ENCODE peak calls at places on chromosomes 11 and 22, in five cellular contexts. One of them, this sample, is unnamed.

GRCh38 chr11:79182794-79183193 is 258.0 kb downstream of the TENM4 start:
- DNase-seq in NCI-H2081 treated with DMSO at 0.1 percent for 48 hours: no peak
- DNase-seq in frontal cortex: no peak
- DNase-seq in stimulated activated naive CD8-positive, alpha-beta T cell treated with anti-CD3 and anti-CD28 coated beads, Interleukin-15, amount 100 ng/mL, for 72 hours: no peak
- DNase-seq in A549: no peak
- DNase-seq in this sample: no peak

GRCh38 chr11:63490551-63491239 is at the start of gene PLAAT5:
- DNase-seq in NCI-H2081 treated with DMSO at 0.1 percent for 48 hours: no peak
- DNase-seq in frontal cortex: peak
- DNase-seq in stimulated activated naive CD8-positive, alpha-beta T cell treated with anti-CD3 and anti-CD28 coated beads, Interleukin-15, amount 100 ng/mL, for 72 hours: peak
- DNase-seq in A549: no peak
- DNase-seq in this sample: no peak

GRCh38 chr22:49795521-49795920 is 32.2 kb downstream of the BRD1 start:
- DNase-seq in NCI-H2081 treated with DMSO at 0.1 percent for 48 hours: no peak
- DNase-seq in frontal cortex: no peak
- DNase-seq in stimulated activated naive CD8-positive, alpha-beta T cell treated with anti-CD3 and anti-CD28 coated beads, Interleukin-15, amount 100 ng/mL, for 72 hours: no peak
- DNase-seq in A549: no peak
- DNase-seq in this sample: no peak

GRCh38 chr11:56513280-56513679 is 22.1 kb upstream of the OR5M8 start:
- DNase-seq in NCI-H2081 treated with DMSO at 0.1 percent for 48 hours: no peak
- DNase-seq in frontal cortex: no peak
- DNase-seq in stimulated activated naive CD8-positive, alpha-beta T cell treated with anti-CD3 and anti-CD28 coated beads, Interleukin-15, amount 100 ng/mL, for 72 hours: no peak
- DNase-seq in A549: no peak
- DNase-seq in this sample: no peak

GRCh38 chr22:46614070-46614931 is 5.9 kb upstream of the GRAMD4 start:
- DNase-seq in NCI-H2081 treated with DMSO at 0.1 percent for 48 hours: no peak
- DNase-seq in frontal cortex: no peak
- DNase-seq in stimulated activated naive CD8-positive, alpha-beta T cell treated with anti-CD3 and anti-CD28 coated beads, Interleukin-15, amount 100 ng/mL, for 72 hours: peak
- DNase-seq in A549: no peak
- DNase-seq in this sample: no peak

GRCh38 chr22:38461414-38462081 is 6.3 kb upstream of the KDELR3 start:
- DNase-seq in NCI-H2081 treated with DMSO at 0.1 percent for 48 hours: peak
- DNase-seq in frontal cortex: peak
- DNase-seq in stimulated activated naive CD8-positive, alpha-beta T cell treated with anti-CD3 and anti-CD28 coated beads, Interleukin-15, amount 100 ng/mL, for 72 hours: peak
- DNase-seq in A549: peak
- DNase-seq in this sample: peak

GRCh38 chr11:46560300-46561025 is 33.4 kb downstream of the AMBRA1 start:
- DNase-seq in NCI-H2081 treated with DMSO at 0.1 percent for 48 hours: peak
- DNase-seq in frontal cortex: no peak
- DNase-seq in stimulated activated naive CD8-positive, alpha-beta T cell treated with anti-CD3 and anti-CD28 coated beads, Interleukin-15, amount 100 ng/mL, for 72 hours: no peak
- DNase-seq in A549: no peak
- DNase-seq in this sample: no peak

GRCh38 chr11:71240865-71241691 is 11.3 kb downstream of the SHANK2 start:
- DNase-seq in NCI-H2081 treated with DMSO at 0.1 percent for 48 hours: no peak
- DNase-seq in frontal cortex: no peak
- DNase-seq in stimulated activated naive CD8-positive, alpha-beta T cell treated with anti-CD3 and anti-CD28 coated beads, Interleukin-15, amount 100 ng/mL, for 72 hours: no peak
- DNase-seq in A549: peak
- DNase-seq in this sample: no peak

GRCh38 chr11:109605006-109605405 is 183.0 kb downstream of the C11orf87 start:
- DNase-seq in NCI-H2081 treated with DMSO at 0.1 percent for 48 hours: no peak
- DNase-seq in frontal cortex: no peak
- DNase-seq in stimulated activated naive CD8-positive, alpha-beta T cell treated with anti-CD3 and anti-CD28 coated beads, Interleukin-15, amount 100 ng/mL, for 72 hours: no peak
- DNase-seq in A549: no peak
- DNase-seq in this sample: no peak

GRCh38 chr11:1761857-1762536 is 1.7 kb downstream of the CTSD start:
- DNase-seq in NCI-H2081 treated with DMSO at 0.1 percent for 48 hours: no peak
- DNase-seq in frontal cortex: no peak
- DNase-seq in stimulated activated naive CD8-positive, alpha-beta T cell treated with anti-CD3 and anti-CD28 coated beads, Interleukin-15, amount 100 ng/mL, for 72 hours: no peak
- DNase-seq in A549: no peak
- DNase-seq in this sample: no peak